ENCODE peak calls at places on chromosomes 5 and 9, in eight cellular contexts. A is WTC11; J is A549; E is stimulated activated CD4-positive, alpha-beta T cell treated with anti-CD3 and anti-CD28 coated beads, Interleukin-2, amount 100 ng/mL, for 48 hours; P is progenitor cell of endocrine pancreas; B is frontal cortex; O is nephron progenitor cell; W is AG10803. C is an unnamed sample.

GRCh38 chr5:16934123-16934522 is 2.0 kb downstream of the MYO10 start:
- DNase-seq in P (peak), W (peak), O (peak), A (peak), J (peak), E (peak), B (no peak), C (peak)

GRCh38 chr5:64628901-64629300 is 61.4 kb upstream of the SHISAL2B start:
- DNase-seq in A (no peak), P (no peak), W (no peak), O (no peak), B (no peak), J (no peak), E (no peak), C (no peak)

GRCh38 chr5:128427901-128428300 is 110.1 kb downstream of the FBN2 start:
- DNase-seq in E (no peak), J (no peak), W (no peak), B (no peak), O (no peak), A (no peak), P (no peak), C (no peak)

GRCh38 chr9:132977626-132978450 is 656 bp upstream of the GFI1B start:
- DNase-seq in A (peak), B (peak), J (peak), E (peak), W (peak), P (peak), O (peak), C (peak)

GRCh38 chr9:135486267-135487065 is 6.9 kb downstream of the PPP1R26 start:
- DNase-seq in W (no peak), P (no peak), O (no peak), J (no peak), E (no peak), A (no peak), B (no peak), C (no peak)

GRCh38 chr5:147558826-147559225 is 49.0 kb upstream of the DPYSL3 start:
- DNase-seq in B (no peak), P (no peak), J (peak), A (peak), E (no peak), O (peak), W (peak), C (peak)

GRCh38 chr5:1667648-1668140 is 131.9 kb downstream of the MRPL36 start:
- DNase-seq in B (no peak), O (peak), A (peak), E (no peak), J (no peak), W (no peak), P (no peak), C (peak)

GRCh38 chr9:134858051-134858841 is 22.4 kb upstream of the FCN2 start:
- DNase-seq in W (peak), E (peak), J (peak), A (no peak), B (no peak), O (no peak), P (no peak), C (no peak)

GRCh38 chr9:2085719-2086515 is 70.8 kb downstream of the SMARCA2 start:
- DNase-seq in E (no peak), O (no peak), P (no peak), A (no peak), B (no peak), J (no peak), W (peak), C (no peak)

GRCh38 chr5:90878549-90879196 is 320.1 kb downstream of the ADGRV1 start:
- DNase-seq in E (no peak), J (no peak), O (no peak), A (no peak), W (no peak), P (no peak), B (no peak), C (no peak)

C was measured in left kidney.